ENCODE peak calls at places on chromosomes 16 and 17, in six cellular contexts. N is mammary epithelial cell; X is ovary; I is naive B cell; Q is stimulated activated CD8-positive, alpha-beta memory T cell treated with anti-CD3 and anti-CD28 coated beads, Interleukin-12 subunit alpha, Interleukin-12 subunit beta, amount 100 ng/mL, for 4 hours; A is activated naive CD8-positive, alpha-beta T cell treated with anti-CD3 and anti-CD28 coated beads for 36 hours. H is an unnamed sample.

GRCh38 chr17:9218068-9218635 is 196.8 kb downstream of the NTN1 start:
- DNase-seq in Q (no peak), N (no peak), I (no peak), A (no peak), X (no peak), H (no peak)

GRCh38 chr17:31744541-31744951 is 114.5 kb downstream of the COPRS start:
- DNase-seq in X (no peak), A (no peak), I (no peak), N (no peak), Q (no peak), H (no peak)

GRCh38 chr16:20944861-20945390 is 44.4 kb downstream of the LYRM1 start:
- DNase-seq in A (peak), N (peak), X (no peak), Q (no peak), I (no peak), H (no peak)

GRCh38 chr16:21075252-21075651 is 75.4 kb downstream of the DNAH3 start:
- DNase-seq in A (no peak), Q (no peak), X (no peak), N (no peak), I (no peak), H (no peak)

GRCh38 chr16:84922351-84923135 is 88.8 kb downstream of the ZDHHC7 start:
- DNase-seq in I (no peak), A (no peak), X (peak), Q (no peak), N (no peak), H (no peak)

GRCh38 chr16:49528035-49528434 is 154.4 kb downstream of the C16orf78 start:
- DNase-seq in N (no peak), A (peak), X (no peak), Q (no peak), I (no peak), H (no peak)

GRCh38 chr17:59496178-59496577 is 69.2 kb upstream of the DHX40 start:
- DNase-seq in X (no peak), N (no peak), A (no peak), I (no peak), Q (no peak), H (peak)

GRCh38 chr17:58666858-58667267 is 25.0 kb downstream of the TEX14 start:
- DNase-seq in Q (no peak), A (peak), N (no peak), I (peak), X (peak), H (peak)

GRCh38 chr17:4678448-4679026 is 25.4 kb downstream of the PELP1 start:
- DNase-seq in N (peak), I (no peak), A (peak), Q (no peak), X (no peak), H (no peak)

GRCh38 chr16:17657037-17657436 is 186.3 kb upstream of the XYLT1 start:
- DNase-seq in I (no peak), N (no peak), Q (no peak), X (no peak), A (no peak), H (no peak)